ENCODE peak calls at places on chromosome 1, in six cellular contexts. F is NT2/D1, T is GM23248, O is fibroblast of lung, I is SK-N-SH, N is colonic mucosa. L is an unnamed sample.

GRCh38 chr1:55071477-55071876 is 32.1 kb downstream of the PCSK9 start:
- DNase-seq in F (peak; percentile 83), T (peak; percentile 73), O (peak; percentile 64), I (peak; percentile 53), N (no peak), L (peak; percentile 69)

GRCh38 chr1:30106125-30106524 is 617.3 kb downstream of the MATN1 start:
- DNase-seq in F (peak; percentile 78), T (peak; percentile 57), O (peak; percentile 26), I (peak; percentile 76), N (no peak), L (peak; percentile 39)

GRCh38 chr1:37752213-37752582 is 12.7 kb downstream of the EPHA10 start:
- DNase-seq in F (no peak), T (no peak), O (no peak), I (peak; percentile 15), N (no peak), L (no peak)

GRCh38 chr1:112529301-112529700 is 20.5 kb downstream of the WNT2B start:
- DNase-seq in F (no peak), T (no peak), O (peak; percentile 69), I (no peak), N (no peak), L (peak; percentile 72)

GRCh38 chr1:172746091-172746949 is 87.4 kb downstream of the FASLG start:
- DNase-seq in F (no peak), T (peak; percentile 97), O (peak; percentile 99), I (no peak), N (peak; percentile 36), L (peak; percentile 94)

GRCh38 chr1:63454269-63454668 is 68.8 kb downstream of the ITGB3BP start:
- DNase-seq in F (no peak), T (peak; percentile 39), O (peak; percentile 65), I (no peak), N (no peak), L (peak; percentile 68)

GRCh38 chr1:236063919-236064673 is 794 bp downstream of the NID1 start:
- DNase-seq in F (no peak), T (peak; percentile 80), O (peak; percentile 85), I (peak; percentile 73), N (peak; percentile 47), L (peak; percentile 91)

GRCh38 chr1:99397029-99397428 is 132.7 kb downstream of the PLPPR4 start:
- DNase-seq in F (no peak), T (no peak), O (no peak), I (no peak), N (no peak), L (peak; percentile 12)

GRCh38 chr1:5374176-5374575 is 618.0 kb downstream of the NPHP4 start:
- DNase-seq in F (no peak), T (no peak), O (no peak), I (no peak), N (no peak), L (no peak)

GRCh38 chr1:59819566-59820438 is 5.1 kb downstream of the HOOK1 start:
- DNase-seq in F (no peak), T (no peak), O (no peak), I (no peak), N (no peak), L (no peak)

GRCh38 chr1:116064616-116065015 is 46.6 kb upstream of the MAB21L3 start:
- DNase-seq in F (no peak), T (peak; percentile 66), O (peak; percentile 62), I (no peak), N (no peak), L (peak; percentile 50)

GRCh38 chr1:160161965-160162705 is 10.7 kb downstream of the ATP1A4 start:
- DNase-seq in F (peak; percentile 72), T (peak; percentile 62), O (peak; percentile 37), I (no peak), N (no peak), L (peak; percentile 53)

GRCh38 chr1:2591581-2592261 is 5.1 kb downstream of the PRXL2B start:
- DNase-seq in F (no peak), T (no peak), O (no peak), I (peak; percentile 31), N (no peak), L (no peak)

GRCh38 chr1:243917177-243917862 is 67.3 kb upstream of the AKT3 start:
- DNase-seq in F (peak; percentile 74), T (peak; percentile 92), O (peak; percentile 77), I (peak; percentile 82), N (peak; percentile 21), L (peak; percentile 90)
- H3K9ac ChIP-seq in F (peak overlapping the region; percentile 78), T (peak overlapping the region; percentile 77), O (peak overlapping the region; percentile 75), I (peak overlapping the region; percentile 48), N (peak overlapping the region; percentile 14), L (peak overlapping the region; percentile 45)

DNA sequence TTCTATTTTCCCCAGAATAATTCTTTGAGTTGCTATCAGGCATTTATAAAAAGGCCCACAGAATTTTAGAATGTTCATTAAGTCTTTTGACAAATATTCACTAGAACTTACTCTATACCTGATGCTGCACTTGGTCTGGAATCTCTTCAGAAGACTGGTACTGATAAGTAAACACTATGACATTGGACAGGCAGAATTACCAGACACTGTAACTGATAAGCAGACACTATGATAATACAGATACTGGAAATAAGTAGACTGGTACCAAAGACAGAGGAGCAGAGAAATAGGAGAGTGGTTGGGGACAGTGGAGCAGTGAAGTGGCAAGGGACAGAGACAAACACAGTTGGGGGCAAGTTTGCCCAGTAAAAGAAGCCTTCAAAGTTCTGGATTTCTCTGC is 8.2 kb downstream of the DPT start:
- DNase-seq in F (no peak), T (no peak), O (no peak), I (peak; percentile 27), N (no peak), L (no peak)
- H3K9ac ChIP-seq in F (no peak overlapping the region), T (no peak overlapping the region), O (no peak overlapping the region), I (no peak overlapping the region), N (no peak overlapping the region), L (no peak overlapping the region)

GRCh38 chr1:85387781-85388180 is 77.2 kb downstream of the DDAH1 start:
- DNase-seq in F (no peak), T (no peak), O (no peak), I (no peak), N (no peak), L (no peak)
- H3K9ac ChIP-seq in F (no peak overlapping the region), T (no peak overlapping the region), O (no peak overlapping the region), I (no peak overlapping the region), N (no peak overlapping the region), L (no peak overlapping the region)

GRCh38 chr1:204685236-204686006 is at the start of gene LRRN2:
- DNase-seq in F (no peak), T (peak; percentile 36), O (no peak), I (peak; percentile 85), N (peak; percentile 69), L (peak; percentile 36)
- H3K9ac ChIP-seq in F (peak within 1 kb of the TSS; percentile 88), T (no peak within 1 kb of the TSS), O (no peak within 1 kb of the TSS), I (no peak within 1 kb of the TSS), N (peak within 1 kb of the TSS; percentile 23), L (no peak within 1 kb of the TSS)

GRCh38 chr1:228286505-228287417 is 78.9 kb downstream of the OBSCN start:
- DNase-seq in F (no peak), T (no peak), O (no peak), I (no peak), N (no peak), L (no peak)
- H3K9ac ChIP-seq in F (no peak overlapping the region), T (no peak overlapping the region), O (no peak overlapping the region), I (no peak overlapping the region), N (no peak overlapping the region), L (no peak overlapping the region)

DNA sequence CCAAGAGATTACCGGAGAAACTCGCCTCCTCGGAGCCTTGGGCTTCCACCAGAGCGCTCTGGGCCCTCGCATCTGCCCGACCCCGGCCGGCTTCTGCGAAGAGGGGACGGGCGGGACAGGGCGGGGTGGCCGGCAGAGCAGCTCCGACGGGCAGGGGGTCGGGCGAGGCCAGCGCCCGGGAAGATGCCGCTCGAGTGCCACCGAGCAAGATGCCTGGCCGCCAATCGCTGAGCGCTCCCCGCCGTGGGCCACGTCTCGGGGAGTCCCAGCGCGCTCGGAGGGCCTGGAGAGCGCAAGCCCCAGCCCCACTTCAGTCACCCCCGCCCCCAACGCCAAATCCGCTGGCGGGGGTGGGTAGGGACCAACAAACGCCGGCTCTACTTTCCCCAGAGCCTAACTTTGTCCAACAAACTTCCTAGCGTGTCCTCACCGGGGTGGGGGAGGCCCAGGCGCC is 515 bp downstream of the BCAR3 start:
- DNase-seq in F (no peak), T (no peak), O (peak; percentile 26), I (peak; percentile 76), N (no peak), L (peak; percentile 65)
- H3K9ac ChIP-seq in F (peak overlapping the region; percentile 90), T (peak overlapping the region; percentile 95), O (peak overlapping the region; percentile 77), I (peak overlapping the region; percentile 96), N (peak overlapping the region; percentile 48), L (peak overlapping the region; percentile 94)

GRCh38 chr1:221939598-221939997 is 197.7 kb upstream of the DUSP10 start:
- DNase-seq in F (no peak), T (no peak), O (no peak), I (no peak), N (no peak), L (no peak)

GRCh38 chr1:221945669-221946068 is 203.8 kb upstream of the DUSP10 start:
- DNase-seq in F (no peak), T (no peak), O (no peak), I (no peak), N (no peak), L (no peak)

GRCh38 chr1:221937155-221937953 is 195.5 kb upstream of the DUSP10 start:
- DNase-seq in F (no peak), T (no peak), O (no peak), I (no peak), N (no peak), L (no peak)

GRCh38 chr1:221944247-221944870 is 202.5 kb upstream of the DUSP10 start:
- DNase-seq in F (no peak), T (no peak), O (no peak), I (no peak), N (no peak), L (no peak)

GRCh38 chr1:221940631-221941030 is 198.7 kb upstream of the DUSP10 start:
- DNase-seq in F (no peak), T (no peak), O (no peak), I (no peak), N (no peak), L (no peak)
- H3K9ac ChIP-seq in F (no peak overlapping the region), T (no peak overlapping the region), O (no peak overlapping the region), I (no peak overlapping the region), N (no peak overlapping the region), L (no peak overlapping the region)

GRCh38 chr1:184974086-184974836 is at the start of gene NIBAN1:
- DNase-seq in F (peak; percentile 63), T (peak; percentile 80), O (peak; percentile 74), I (peak; percentile 80), N (peak; percentile 65), L (peak; percentile 68)
- H3K9ac ChIP-seq in F (peak within 1 kb of the TSS; percentile 80), T (peak within 1 kb of the TSS; percentile 82), O (peak within 1 kb of the TSS; percentile 70), I (peak within 1 kb of the TSS; percentile 65), N (peak within 1 kb of the TSS; percentile 51), L (peak within 1 kb of the TSS; percentile 86)

L was measured in adipocyte.